ENCODE peak calls at places on chromosomes 1 and 21, in six cellular contexts. H, Z, E, F, P and G are unnamed samples.

GRCh38 chr1:12434174-12434573 is 183.8 kb downstream of the DHRS3 start:
- DNase-seq in H (peak), E (no peak), F (peak), Z (no peak), P (peak), G (peak)

GRCh38 chr21:33871171-33871570 is 44.4 kb downstream of the ATP5PO start:
- DNase-seq in Z (no peak), F (peak), H (no peak), E (no peak), P (peak), G (no peak)

GRCh38 chr1:81613803-81614202 is 186.9 kb upstream of the ADGRL2 start:
- DNase-seq in Z (no peak), P (no peak), E (no peak), H (no peak), F (no peak), G (no peak)

GRCh38 chr1:1318131-1318652 is 6.3 kb downstream of the INTS11 start:
- DNase-seq in F (peak), Z (peak), P (peak), H (no peak), E (no peak), G (peak)

GRCh38 chr1:115670476-115671175 is 28.9 kb downstream of the VANGL1 start:
- DNase-seq in E (peak), H (peak), P (peak), F (no peak), Z (peak), G (no peak)

GRCh38 chr1:85342177-85342576 is 65.7 kb upstream of the BCL10 start:
- DNase-seq in P (peak), H (no peak), E (no peak), Z (no peak), F (no peak), G (no peak)

GRCh38 chr21:41879190-41879998 is at the start of gene PRDM15:
- DNase-seq in P (peak), H (peak), F (peak), Z (peak), E (peak), G (peak)

GRCh38 chr1:51956528-51957509 is 33.7 kb downstream of the RAB3B start:
- DNase-seq in Z (no peak), P (peak), E (no peak), F (no peak), H (peak), G (peak)

GRCh38 chr1:6412896-6413295 is 6.8 kb downstream of the HES2 start:
- DNase-seq in P (peak), F (no peak), H (no peak), E (no peak), Z (no peak), G (no peak)

GRCh38 chr1:212030936-212031528 is 4.3 kb downstream of the INTS7 start:
- DNase-seq in F (peak), H (peak), E (no peak), Z (no peak), P (peak), G (peak)

GRCh38 chr1:26557078-26557477 is 27.5 kb downstream of the RPS6KA1 start:
- DNase-seq in P (no peak), H (no peak), F (no peak), Z (no peak), E (no peak), G (no peak)

GRCh38 chr1:87592156-87592555 is 263.5 kb downstream of the LMO4 start:
- DNase-seq in E (no peak), F (no peak), Z (no peak), H (no peak), P (no peak), G (no peak)

GRCh38 chr1:207673399-207673798 is 28.5 kb downstream of the CR1L start:
- DNase-seq in Z (no peak), P (no peak), H (no peak), E (no peak), F (no peak), G (no peak)

GRCh38 chr21:29208666-29209059 is 78.2 kb downstream of the MAP3K7CL start:
- DNase-seq in F (peak), P (peak), H (no peak), E (no peak), Z (no peak), G (no peak)

GRCh38 chr1:17243274-17243673 is 5.6 kb upstream of the PADI3 start:
- DNase-seq in H (no peak), P (no peak), Z (no peak), F (no peak), E (no peak), G (no peak)

GRCh38 chr21:14273736-14274538 is 58.0 kb downstream of the RBM11 start:
- DNase-seq in P (no peak), Z (peak), E (peak), H (no peak), F (no peak), G (peak)

GRCh38 chr1:41627491-41628280 is 143.2 kb upstream of the EDN2 start:
- DNase-seq in F (no peak), P (peak), H (no peak), Z (no peak), E (no peak), G (no peak)

GRCh38 chr1:145885738-145886287 is at the start of gene ANKRD35:
- DNase-seq in P (peak), Z (peak), H (peak), F (peak), E (peak), G (peak)

GRCh38 chr1:199087081-199087614 is 448.3 kb downstream of the PTPRC start:
- DNase-seq in E (no peak), P (no peak), F (peak), Z (no peak), H (no peak), G (no peak)

GRCh38 chr1:216601427-216601751 is 121.8 kb downstream of the ESRRG start:
- DNase-seq in Z (no peak), F (no peak), E (no peak), H (no peak), P (no peak), G (no peak)

GRCh38 chr1:28517649-28517999 is 11.8 kb downstream of the RCC1 start:
- DNase-seq in P (peak), Z (peak), E (no peak), H (no peak), F (peak), G (no peak)
- H3K4me3 ChIP-seq in P (peak), Z (peak), E (no peak), H (peak), F (peak), G (peak)

GRCh38 chr1:200107004-200107470 is 79.5 kb downstream of the NR5A2 start:
- DNase-seq in H (no peak), Z (no peak), E (peak), P (no peak), F (peak), G (no peak)
- H3K4me3 ChIP-seq in H (no peak), Z (no peak), E (no peak), P (peak), F (peak), G (no peak)

GRCh38 chr1:96367791-96368190 is 353.8 kb upstream of the PTBP2 start:
- DNase-seq in E (no peak), H (no peak), P (peak), F (no peak), Z (no peak), G (peak)

GRCh38 chr1:96374076-96374762 is 347.4 kb upstream of the PTBP2 start:
- DNase-seq in E (no peak), P (peak), Z (no peak), F (peak), H (no peak), G (peak)

GRCh38 chr1:96366516-96366915 is 355.1 kb upstream of the PTBP2 start:
- DNase-seq in H (no peak), P (no peak), E (no peak), F (peak), Z (no peak), G (no peak)

GRCh38 chr1:96372881-96373280 is 348.7 kb upstream of the PTBP2 start:
- DNase-seq in H (no peak), Z (no peak), F (no peak), P (no peak), E (no peak), G (no peak)

GRCh38 chr1:96370752-96371151 is 350.8 kb upstream of the PTBP2 start:
- DNase-seq in H (no peak), Z (no peak), P (peak), F (peak), E (no peak), G (peak)
- H3K4me3 ChIP-seq in H (no peak), Z (no peak), P (no peak), F (no peak), E (no peak), G (no peak)

GRCh38 chr1:154502066-154502741 is at the start of the genes SHE and TDRD10:
- DNase-seq in E (peak), H (no peak), P (no peak), Z (no peak), F (no peak), G (no peak)
- H3K4me3 ChIP-seq in E (peak), H (no peak), P (no peak), Z (peak), F (no peak), G (no peak)

DNA sequence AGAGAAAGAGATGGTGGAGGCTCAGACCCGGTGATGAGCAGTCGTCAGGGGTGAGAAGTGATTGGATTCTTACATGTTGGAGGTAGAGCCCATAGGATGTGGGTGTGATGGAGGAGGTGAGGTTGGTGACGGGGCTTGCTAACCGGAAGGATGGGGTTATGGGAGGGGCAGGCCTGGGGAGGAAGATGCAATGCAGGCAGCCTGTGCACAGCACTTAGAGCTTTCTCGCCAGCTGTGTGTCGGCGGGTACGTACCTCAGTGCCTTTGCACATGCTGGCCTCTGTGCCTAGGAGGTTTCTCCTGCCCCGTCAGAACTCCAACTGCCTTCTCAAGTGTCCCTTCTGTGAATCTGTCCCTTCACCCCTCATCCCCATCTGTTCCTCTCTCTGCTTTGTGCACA is 2.9 kb upstream of the BSND start:
- DNase-seq in Z (no peak), H (peak), F (no peak), E (no peak), P (no peak), G (no peak)
- H3K4me3 ChIP-seq in Z (no peak), H (no peak), F (no peak), E (no peak), P (no peak), G (no peak)